ENCODE peak calls at places on chromosomes 5 and 9, in ten cellular contexts. One of them, this sample, is unnamed.
A peak's percentile ranks its signal among the peaks of the same experiment; 100 is the strongest.

GRCh38 chr9:80885894-80886293 is 803.5 kb downstream of the TLE1 start:
- DNase-seq in suprapubic skin: no peak
- DNase-seq in heart right ventricle: no peak
- DNase-seq in HL-60: no peak
- DNase-seq in spleen: no peak
- DNase-seq in lung: no peak
- DNase-seq in HFF-Myc: no peak
- DNase-seq in bronchial epithelial cell: peak; percentile 8
- DNase-seq in vagina: no peak
- DNase-seq in Peyer's patch: no peak
- DNase-seq in this sample: no peak

GRCh38 chr5:1647580-1647979 is 123.8 kb upstream of the LPCAT1 start:
- DNase-seq in suprapubic skin: no peak
- DNase-seq in heart right ventricle: no peak
- DNase-seq in HL-60: no peak
- DNase-seq in spleen: peak; percentile 51
- DNase-seq in lung: no peak
- DNase-seq in HFF-Myc: no peak
- DNase-seq in bronchial epithelial cell: no peak
- DNase-seq in vagina: no peak
- DNase-seq in Peyer's patch: no peak
- DNase-seq in this sample: no peak

GRCh38 chr9:4828776-4829175 is 36.0 kb downstream of the RCL1 start:
- DNase-seq in suprapubic skin: no peak
- DNase-seq in heart right ventricle: no peak
- DNase-seq in HL-60: no peak
- DNase-seq in spleen: no peak
- DNase-seq in lung: no peak
- DNase-seq in HFF-Myc: no peak
- DNase-seq in bronchial epithelial cell: no peak
- DNase-seq in vagina: no peak
- DNase-seq in Peyer's patch: no peak
- DNase-seq in this sample: no peak

GRCh38 chr9:131233989-131234388 is 42.3 kb downstream of the FAM78A start:
- DNase-seq in suprapubic skin: no peak
- DNase-seq in heart right ventricle: no peak
- DNase-seq in HL-60: no peak
- DNase-seq in spleen: no peak
- DNase-seq in lung: no peak
- DNase-seq in HFF-Myc: no peak
- DNase-seq in bronchial epithelial cell: no peak
- DNase-seq in vagina: no peak
- DNase-seq in Peyer's patch: no peak
- DNase-seq in this sample: no peak

GRCh38 chr9:90261698-90262097 is 380.9 kb downstream of the DIRAS2 start:
- DNase-seq in suprapubic skin: no peak
- DNase-seq in heart right ventricle: no peak
- DNase-seq in HL-60: no peak
- DNase-seq in spleen: no peak
- DNase-seq in lung: no peak
- DNase-seq in HFF-Myc: no peak
- DNase-seq in bronchial epithelial cell: no peak
- DNase-seq in vagina: no peak
- DNase-seq in Peyer's patch: no peak
- DNase-seq in this sample: no peak

GRCh38 chr5:107933326-107933725 is 262.6 kb upstream of the EFNA5 start:
- DNase-seq in suprapubic skin: no peak
- DNase-seq in heart right ventricle: no peak
- DNase-seq in HL-60: no peak
- DNase-seq in spleen: no peak
- DNase-seq in lung: no peak
- DNase-seq in HFF-Myc: no peak
- DNase-seq in bronchial epithelial cell: no peak
- DNase-seq in vagina: no peak
- DNase-seq in Peyer's patch: no peak
- DNase-seq in this sample: no peak

GRCh38 chr5:173479711-173480110 is 136.7 kb downstream of the BOD1 start:
- DNase-seq in suprapubic skin: no peak
- DNase-seq in heart right ventricle: no peak
- DNase-seq in HL-60: no peak
- DNase-seq in spleen: no peak
- DNase-seq in lung: no peak
- DNase-seq in HFF-Myc: no peak
- DNase-seq in bronchial epithelial cell: no peak
- DNase-seq in vagina: no peak
- DNase-seq in Peyer's patch: no peak
- DNase-seq in this sample: no peak

GRCh38 chr5:72790188-72790587 is 26.3 kb upstream of the TNPO1 start:
- DNase-seq in suprapubic skin: no peak
- DNase-seq in heart right ventricle: no peak
- DNase-seq in HL-60: no peak
- DNase-seq in spleen: no peak
- DNase-seq in lung: no peak
- DNase-seq in HFF-Myc: no peak
- DNase-seq in bronchial epithelial cell: peak; percentile 66
- DNase-seq in vagina: no peak
- DNase-seq in Peyer's patch: no peak
- DNase-seq in this sample: no peak

DNA sequence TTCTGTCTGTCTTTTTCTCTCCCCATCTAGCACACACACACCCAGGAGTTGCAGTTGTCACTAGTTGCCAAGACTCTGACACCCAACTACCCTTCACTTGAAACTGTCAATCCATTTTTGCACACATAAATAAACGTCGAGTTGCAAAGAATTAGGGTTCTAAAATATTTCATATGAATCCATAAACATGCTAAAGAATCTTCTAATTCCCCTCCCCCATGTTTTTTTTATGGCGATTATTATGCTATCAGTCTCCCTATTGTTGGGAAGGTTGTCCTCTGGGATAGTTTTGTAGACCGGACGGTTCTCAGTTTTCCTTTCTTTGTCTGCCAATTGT is 164.7 kb upstream of the MPDZ start:
- DNase-seq in suprapubic skin: no peak
- DNase-seq in heart right ventricle: no peak
- DNase-seq in HL-60: no peak
- DNase-seq in spleen: no peak
- DNase-seq in lung: no peak
- DNase-seq in HFF-Myc: no peak
- DNase-seq in bronchial epithelial cell: no peak
- DNase-seq in vagina: no peak
- DNase-seq in Peyer's patch: no peak
- DNase-seq in this sample: no peak
- H3K4me3 ChIP-seq in suprapubic skin: peak overlapping the region; percentile 33
- H3K4me3 ChIP-seq in heart right ventricle: no peak overlapping the region
- H3K4me3 ChIP-seq in HL-60: no peak overlapping the region
- H3K4me3 ChIP-seq in spleen: no peak overlapping the region
- H3K4me3 ChIP-seq in lung: no peak overlapping the region
- H3K4me3 ChIP-seq in HFF-Myc: no peak overlapping the region
- H3K4me3 ChIP-seq in bronchial epithelial cell: no peak overlapping the region
- H3K4me3 ChIP-seq in vagina: no peak overlapping the region
- H3K4me3 ChIP-seq in Peyer's patch: no peak overlapping the region
- H3K4me3 ChIP-seq in this sample: no peak overlapping the region

GRCh38 chr5:20974423-20974822 is 986.4 kb upstream of the CDH18 start:
- DNase-seq in suprapubic skin: no peak
- DNase-seq in heart right ventricle: no peak
- DNase-seq in HL-60: no peak
- DNase-seq in spleen: no peak
- DNase-seq in lung: no peak
- DNase-seq in HFF-Myc: no peak
- DNase-seq in bronchial epithelial cell: peak; percentile 26
- DNase-seq in vagina: no peak
- DNase-seq in Peyer's patch: no peak
- DNase-seq in this sample: no peak

GRCh38 chr5:20972419-20972925 is 984.5 kb upstream of the CDH18 start:
- DNase-seq in suprapubic skin: no peak
- DNase-seq in heart right ventricle: peak; percentile 29
- DNase-seq in HL-60: no peak
- DNase-seq in spleen: no peak
- DNase-seq in lung: peak; percentile 38
- DNase-seq in HFF-Myc: no peak
- DNase-seq in bronchial epithelial cell: peak; percentile 84
- DNase-seq in vagina: no peak
- DNase-seq in Peyer's patch: peak; percentile 17
- DNase-seq in this sample: peak; percentile 9
- TF ChIP-seq CTCF in suprapubic skin: no peak
- TF ChIP-seq CTCF in heart right ventricle: no peak
- TF ChIP-seq CTCF in HL-60: no peak
- TF ChIP-seq CTCF in spleen: no peak
- TF ChIP-seq CTCF in lung: no peak
- TF ChIP-seq CTCF in HFF-Myc: no peak
- TF ChIP-seq CTCF in bronchial epithelial cell: peak; percentile 56
- TF ChIP-seq CTCF in vagina: no peak
- TF ChIP-seq CTCF in Peyer's patch: peak; percentile 15
- TF ChIP-seq CTCF in this sample: peak; percentile 56

GRCh38 chr9:70410368-70410767 is 4.1 kb downstream of the KLF9 start:
- DNase-seq in suprapubic skin: no peak
- DNase-seq in heart right ventricle: no peak
- DNase-seq in HL-60: no peak
- DNase-seq in spleen: no peak
- DNase-seq in lung: no peak
- DNase-seq in HFF-Myc: no peak
- DNase-seq in bronchial epithelial cell: no peak
- DNase-seq in vagina: no peak
- DNase-seq in Peyer's patch: no peak
- DNase-seq in this sample: no peak

GRCh38 chr9:70411141-70411929 is 3.1 kb downstream of the KLF9 start:
- DNase-seq in suprapubic skin: peak; percentile 85
- DNase-seq in heart right ventricle: peak; percentile 54
- DNase-seq in HL-60: no peak
- DNase-seq in spleen: peak; percentile 79
- DNase-seq in lung: peak; percentile 55
- DNase-seq in HFF-Myc: no peak
- DNase-seq in bronchial epithelial cell: peak; percentile 58
- DNase-seq in vagina: no peak
- DNase-seq in Peyer's patch: peak; percentile 34
- DNase-seq in this sample: no peak

GRCh38 chr9:70408393-70409040 is 5.9 kb downstream of the KLF9 start:
- DNase-seq in suprapubic skin: no peak
- DNase-seq in heart right ventricle: no peak
- DNase-seq in HL-60: no peak
- DNase-seq in spleen: no peak
- DNase-seq in lung: no peak
- DNase-seq in HFF-Myc: no peak
- DNase-seq in bronchial epithelial cell: no peak
- DNase-seq in vagina: no peak
- DNase-seq in Peyer's patch: no peak
- DNase-seq in this sample: no peak

GRCh38 chr9:70409280-70409679 is 5.2 kb downstream of the KLF9 start:
- DNase-seq in suprapubic skin: no peak
- DNase-seq in heart right ventricle: no peak
- DNase-seq in HL-60: no peak
- DNase-seq in spleen: no peak
- DNase-seq in lung: no peak
- DNase-seq in HFF-Myc: no peak
- DNase-seq in bronchial epithelial cell: no peak
- DNase-seq in vagina: peak; percentile 3
- DNase-seq in Peyer's patch: no peak
- DNase-seq in this sample: no peak

DNA sequence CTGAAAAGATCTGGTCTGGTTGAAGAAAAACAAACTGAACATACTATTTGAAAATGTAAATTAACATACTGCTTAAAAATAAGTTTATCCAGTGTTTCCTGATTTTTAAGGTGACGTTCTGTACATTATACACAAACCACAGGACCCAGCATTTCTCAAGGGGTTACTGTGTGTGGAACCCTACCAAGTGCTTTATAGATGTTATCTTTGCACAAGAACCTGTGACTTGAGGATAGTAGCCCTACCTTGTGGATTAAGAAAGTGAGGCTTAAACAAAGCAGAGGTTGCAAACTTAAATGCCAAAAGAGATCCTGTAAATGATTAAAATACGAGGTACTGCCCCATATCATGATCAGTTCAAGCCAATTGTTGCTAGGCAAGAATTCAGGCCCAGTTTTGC is 4.7 kb downstream of the KLF9 start:
- DNase-seq in suprapubic skin: no peak
- DNase-seq in heart right ventricle: no peak
- DNase-seq in HL-60: no peak
- DNase-seq in spleen: no peak
- DNase-seq in lung: no peak
- DNase-seq in HFF-Myc: no peak
- DNase-seq in bronchial epithelial cell: no peak
- DNase-seq in vagina: no peak
- DNase-seq in Peyer's patch: no peak
- DNase-seq in this sample: no peak
- H3K4me3 ChIP-seq in suprapubic skin: peak overlapping the region; percentile 98
- H3K4me3 ChIP-seq in heart right ventricle: peak overlapping the region; percentile 72
- H3K4me3 ChIP-seq in HL-60: no peak overlapping the region
- H3K4me3 ChIP-seq in spleen: peak overlapping the region; percentile 81
- H3K4me3 ChIP-seq in lung: no peak overlapping the region
- H3K4me3 ChIP-seq in HFF-Myc: no peak overlapping the region
- H3K4me3 ChIP-seq in bronchial epithelial cell: no peak overlapping the region
- H3K4me3 ChIP-seq in vagina: peak overlapping the region; percentile 91
- H3K4me3 ChIP-seq in Peyer's patch: peak overlapping the region; percentile 5
- H3K4me3 ChIP-seq in this sample: peak overlapping the region; percentile 92

GRCh38 chr9:125260564-125260963 is 1.1 kb upstream of the GAPVD1 start:
- DNase-seq in suprapubic skin: no peak
- DNase-seq in heart right ventricle: no peak
- DNase-seq in HL-60: no peak
- DNase-seq in spleen: no peak
- DNase-seq in lung: no peak
- DNase-seq in HFF-Myc: no peak
- DNase-seq in bronchial epithelial cell: no peak
- DNase-seq in vagina: no peak
- DNase-seq in Peyer's patch: no peak
- DNase-seq in this sample: no peak

GRCh38 chr9:125258832-125259534 is 2.6 kb upstream of the GAPVD1 start:
- DNase-seq in suprapubic skin: no peak
- DNase-seq in heart right ventricle: no peak
- DNase-seq in HL-60: peak; percentile 69
- DNase-seq in spleen: no peak
- DNase-seq in lung: no peak
- DNase-seq in HFF-Myc: no peak
- DNase-seq in bronchial epithelial cell: no peak
- DNase-seq in vagina: no peak
- DNase-seq in Peyer's patch: no peak
- DNase-seq in this sample: no peak

GRCh38 chr9:125258160-125258559 is 3.5 kb upstream of the GAPVD1 start:
- DNase-seq in suprapubic skin: no peak
- DNase-seq in heart right ventricle: no peak
- DNase-seq in HL-60: no peak
- DNase-seq in spleen: no peak
- DNase-seq in lung: no peak
- DNase-seq in HFF-Myc: no peak
- DNase-seq in bronchial epithelial cell: no peak
- DNase-seq in vagina: no peak
- DNase-seq in Peyer's patch: no peak
- DNase-seq in this sample: no peak

GRCh38 chr9:125262217-125262991 is 778 bp downstream of the GAPVD1 start:
- DNase-seq in suprapubic skin: peak; percentile 48
- DNase-seq in heart right ventricle: no peak
- DNase-seq in HL-60: no peak
- DNase-seq in spleen: no peak
- DNase-seq in lung: no peak
- DNase-seq in HFF-Myc: no peak
- DNase-seq in bronchial epithelial cell: no peak
- DNase-seq in vagina: no peak
- DNase-seq in Peyer's patch: no peak
- DNase-seq in this sample: no peak

DNA sequence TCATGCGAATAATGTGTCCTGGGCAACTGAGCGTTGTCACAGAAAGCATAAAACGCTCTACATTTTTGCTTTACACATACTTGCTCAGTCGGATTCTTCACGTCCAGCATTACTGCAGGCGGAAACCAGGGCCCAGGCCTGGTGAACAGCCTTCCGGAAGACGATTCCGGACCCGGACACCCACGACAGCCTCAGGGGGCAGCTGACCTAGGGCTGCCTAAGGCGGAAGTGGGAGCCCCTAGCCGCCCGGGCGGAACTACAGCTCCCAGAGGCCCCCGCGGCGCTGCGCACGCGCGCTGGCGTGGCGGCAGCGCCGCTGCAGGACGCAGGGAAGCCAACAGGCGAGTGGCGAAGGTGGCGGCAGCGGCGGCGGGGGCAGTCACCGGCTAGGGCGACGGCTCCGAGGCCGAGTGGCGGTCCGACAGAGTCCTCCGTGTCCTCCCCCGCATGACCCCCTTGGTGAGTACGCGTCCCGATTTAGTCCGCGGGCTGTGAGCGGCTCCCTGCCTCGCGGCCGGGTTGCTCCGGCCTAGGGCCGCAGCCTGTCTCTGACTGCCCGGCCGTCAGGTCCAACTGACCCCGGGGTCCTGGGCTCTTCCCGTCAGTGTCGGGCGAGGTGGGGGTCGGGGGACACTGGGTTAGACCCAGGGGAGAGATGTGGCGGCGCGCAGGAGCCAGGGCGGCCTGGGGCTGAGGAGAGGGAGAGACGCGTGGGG is at the start of gene GAPVD1:
- DNase-seq in suprapubic skin: peak; percentile 92
- DNase-seq in heart right ventricle: peak; percentile 93
- DNase-seq in HL-60: peak; percentile 86
- DNase-seq in spleen: peak; percentile 98
- DNase-seq in lung: peak; percentile 89
- DNase-seq in HFF-Myc: peak; percentile 53
- DNase-seq in bronchial epithelial cell: peak; percentile 74
- DNase-seq in vagina: no peak
- DNase-seq in Peyer's patch: peak; percentile 84
- DNase-seq in this sample: peak; percentile 65
- TF ChIP-seq CTCF in suprapubic skin: peak; percentile 7
- TF ChIP-seq CTCF in heart right ventricle: peak; percentile 11
- TF ChIP-seq CTCF in HL-60: peak; percentile 46
- TF ChIP-seq CTCF in spleen: peak; percentile 73
- TF ChIP-seq CTCF in lung: peak; percentile 41
- TF ChIP-seq CTCF in HFF-Myc: no peak
- TF ChIP-seq CTCF in bronchial epithelial cell: peak; percentile 53
- TF ChIP-seq CTCF in vagina: peak; percentile 14
- TF ChIP-seq CTCF in Peyer's patch: peak; percentile 33
- TF ChIP-seq CTCF in this sample: no peak